ENCODE peak calls at places on chromosomes 5 and 9, in eight cellular contexts. P is uterus, U is GM12878, Z is astrocyte, Q is body of pancreas, E is AG04450, T is hepatocyte, B is heart right ventricle. A is an unnamed sample. For H3K27me3, the result is how much of the 10 kb centered on the place peaks cover.

GRCh38 chr5:181221105-181221791 is 1.8 kb upstream of the TRIM41 start:
- DNase-seq in P (no peak), U (peak), Z (no peak), Q (no peak), E (no peak), T (no peak), B (no peak), A (no peak)

GRCh38 chr9:115640887-115641286 is 512.7 kb upstream of the PAPPA start:
- DNase-seq in P (no peak), U (no peak), Z (peak), Q (no peak), E (peak), T (no peak), B (no peak), A (no peak)

GRCh38 chr9:127388037-127388855 is 8.7 kb upstream of the SLC2A8 start:
- DNase-seq in P (peak), U (peak), Z (peak), Q (no peak), E (peak), T (peak), B (no peak), A (no peak)

GRCh38 chr5:1545798-1546355 is 22.1 kb upstream of the LPCAT1 start:
- DNase-seq in P (no peak), U (no peak), Z (no peak), Q (no peak), E (no peak), T (no peak), B (no peak), A (no peak)

GRCh38 chr9:93976081-93976480 is 20.9 kb upstream of the BARX1 start:
- DNase-seq in P (no peak), U (no peak), Z (no peak), Q (no peak), E (no peak), T (no peak), B (no peak), A (no peak)

GRCh38 chr5:147017191-147017590 is 138.6 kb upstream of the PPP2R2B start:
- DNase-seq in P (no peak), U (no peak), Z (no peak), Q (no peak), E (no peak), T (no peak), B (no peak), A (no peak)

GRCh38 chr9:87771251-87772006 is 45.5 kb downstream of the CTSL start:
- DNase-seq in P (no peak), U (no peak), Z (no peak), Q (no peak), E (no peak), T (peak), B (peak), A (no peak)

GRCh38 chr5:16687898-16688297 is 71.1 kb upstream of the RETREG1 start:
- DNase-seq in P (no peak), U (no peak), Z (no peak), Q (no peak), E (no peak), T (no peak), B (no peak), A (no peak)

GRCh38 chr9:131395027-131395744 is 1.3 kb downstream of the PRRC2B start:
- DNase-seq in P (no peak), U (peak), Z (no peak), Q (peak), E (no peak), T (peak), B (no peak), A (no peak)

GRCh38 chr9:131394464-131395026 is 659 bp downstream of the PRRC2B start:
- DNase-seq in P (peak), U (no peak), Z (no peak), Q (peak), E (no peak), T (peak), B (peak), A (peak)

GRCh38 chr9:131397100-131397790 is 3.4 kb downstream of the PRRC2B start:
- DNase-seq in P (no peak), U (no peak), Z (peak), Q (no peak), E (no peak), T (peak), B (no peak), A (no peak)

GRCh38 chr9:131396626-131397025 is 2.7 kb downstream of the PRRC2B start:
- DNase-seq in P (no peak), U (no peak), Z (no peak), Q (no peak), E (no peak), T (peak), B (no peak), A (no peak)

DNA sequence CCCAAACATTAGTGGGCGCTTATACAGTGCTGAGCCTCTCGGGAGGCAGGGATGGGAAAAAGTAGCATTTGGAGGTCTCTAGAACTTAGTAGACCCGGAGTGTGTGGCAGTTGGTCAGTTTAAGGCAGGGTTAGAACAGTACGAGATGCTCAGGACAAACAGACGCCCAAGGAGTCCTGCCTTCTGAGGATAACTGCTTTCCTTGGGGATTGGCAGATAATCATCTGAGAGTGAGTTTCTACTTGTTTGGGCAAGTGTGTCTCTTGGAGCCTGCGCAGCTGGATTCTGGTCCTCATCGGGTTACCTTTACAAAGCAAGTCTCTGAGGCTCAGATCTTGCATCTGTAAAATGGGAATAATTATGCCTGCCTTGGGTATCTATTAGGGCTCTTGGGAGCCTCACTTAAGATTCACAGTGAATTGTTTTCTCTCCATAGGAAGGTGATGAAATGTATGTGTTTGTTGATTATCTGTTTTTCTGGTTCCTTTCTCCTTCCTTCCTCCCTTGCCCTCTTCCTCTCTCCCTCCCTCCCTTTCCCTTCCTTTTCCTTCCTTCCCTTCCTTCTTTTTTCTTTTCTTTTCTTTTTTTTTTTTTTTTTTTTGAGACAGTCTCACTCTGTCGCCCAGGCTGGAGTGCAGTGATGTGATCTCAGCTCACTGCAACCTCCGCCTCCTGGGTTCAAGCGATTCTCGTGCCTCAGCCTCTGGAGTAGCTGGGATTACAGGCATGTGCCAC is 2.0 kb downstream of the PRRC2B start:
- DNase-seq in P (no peak), U (no peak), Z (no peak), Q (no peak), E (no peak), T (no peak), B (no peak), A (no peak)
- TF ChIP-seq CTCF in P (no peak), U (no peak), Z (no peak), Q (no peak), E (peak), T (no peak), B (no peak), A (no peak)

GRCh38 chr5:72041643-72042042 is 65.6 kb upstream of the MAP1B start:
- DNase-seq in P (no peak), U (no peak), Z (no peak), Q (no peak), E (no peak), T (no peak), B (no peak), A (no peak)

GRCh38 chr5:72035831-72036230 is 71.4 kb upstream of the MAP1B start:
- DNase-seq in P (no peak), U (no peak), Z (no peak), Q (no peak), E (no peak), T (no peak), B (no peak), A (no peak)

GRCh38 chr5:72042097-72042496 is 65.2 kb upstream of the MAP1B start:
- DNase-seq in P (no peak), U (no peak), Z (no peak), Q (no peak), E (no peak), T (no peak), B (no peak), A (no peak)

GRCh38 chr5:72036951-72037350 is 70.3 kb upstream of the MAP1B start:
- DNase-seq in P (no peak), U (no peak), Z (peak), Q (no peak), E (no peak), T (no peak), B (no peak), A (peak)

GRCh38 chr5:72040513-72040912 is 66.8 kb upstream of the MAP1B start:
- DNase-seq in P (no peak), U (no peak), Z (no peak), Q (no peak), E (no peak), T (no peak), B (no peak), A (no peak)
- H3K27me3 ChIP-seq in P (under half), U (under half), Z (under half), Q (under half), E (under half), T (under half), B (under half), A (under half)

GRCh38 chr9:78213696-78214095 is 22.2 kb upstream of the CEP78 start:
- DNase-seq in P (no peak), U (no peak), Z (peak), Q (no peak), E (no peak), T (peak), B (no peak), A (peak)
- TF ChIP-seq CTCF in P (peak), U (peak), Z (peak), Q (no peak), E (peak), T (peak), B (peak), A (peak)

DNA sequence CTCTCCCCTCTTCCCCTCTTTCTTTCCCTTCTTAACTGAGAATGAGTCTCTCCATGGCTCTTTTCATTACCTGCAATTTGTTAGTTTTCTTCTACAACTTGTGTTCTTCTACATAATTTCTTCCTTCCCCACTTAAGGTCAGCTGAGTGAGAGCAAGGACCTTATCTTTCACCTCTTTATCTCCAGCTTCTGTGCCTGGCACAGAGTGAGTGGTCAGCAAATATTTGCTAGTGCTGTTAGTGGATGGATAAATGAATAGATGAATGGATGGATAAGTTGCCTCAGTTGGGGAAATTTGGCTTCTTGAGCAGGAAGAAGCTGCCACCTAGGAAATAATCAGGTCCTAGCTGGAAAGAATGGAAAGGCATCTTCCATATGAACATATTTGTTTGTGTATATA is 44.6 kb upstream of the PPARGC1B start:
- DNase-seq in P (no peak), U (no peak), Z (no peak), Q (no peak), E (no peak), T (no peak), B (no peak), A (no peak)
- H3K27me3 ChIP-seq in P (under half), U (under half), Z (half or more), Q (under half), E (half or more), T (under half), B (under half), A (under half)

GRCh38 chr9:123399803-123400378 is 43.9 kb downstream of the CRB2 start:
- DNase-seq in P (no peak), U (no peak), Z (no peak), Q (no peak), E (no peak), T (no peak), B (no peak), A (peak)
- TF ChIP-seq CTCF in P (no peak), U (peak), Z (peak), Q (peak), E (peak), T (peak), B (peak), A (peak)

GRCh38 chr9:78296893-78297671 is at the start of gene PSAT1:
- DNase-seq in P (peak), U (peak), Z (peak), Q (peak), E (peak), T (peak), B (peak), A (peak)
- H3K27me3 ChIP-seq in P (under half), U (under half), Z (under half), Q (under half), E (under half), T (under half), B (half or more), A (under half)

DNA sequence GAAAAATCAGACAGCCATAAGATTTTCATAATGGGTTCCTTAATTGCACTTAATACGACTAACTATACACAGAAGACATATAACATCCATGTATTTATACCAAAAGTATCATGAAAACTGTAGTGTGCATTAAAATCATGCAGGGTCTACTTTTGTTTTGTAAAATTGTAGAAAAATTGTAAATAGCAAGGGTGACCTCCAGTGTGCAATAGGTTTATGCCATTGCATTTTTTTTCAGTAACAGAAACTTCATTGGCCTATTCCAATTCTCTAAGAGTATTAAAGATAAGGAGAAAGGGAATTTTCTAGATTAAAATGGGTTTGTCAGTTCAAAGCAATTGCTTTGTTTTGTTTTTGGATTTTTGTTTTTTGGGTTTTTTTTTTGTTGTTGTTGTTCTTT is 307.5 kb downstream of the KIAA0825 start:
- DNase-seq in P (no peak), U (no peak), Z (no peak), Q (no peak), E (no peak), T (no peak), B (no peak), A (no peak)
- TF ChIP-seq CTCF in P (no peak), U (no peak), Z (no peak), Q (no peak), E (no peak), T (no peak), B (no peak), A (no peak)

GRCh38 chr9:135010363-135010860 is 77.1 kb upstream of the OLFM1 start:
- DNase-seq in P (no peak), U (no peak), Z (no peak), Q (no peak), E (no peak), T (no peak), B (no peak), A (no peak)
- H3K27me3 ChIP-seq in P (under half), U (under half), Z (under half), Q (under half), E (under half), T (under half), B (under half), A (under half)

DNA sequence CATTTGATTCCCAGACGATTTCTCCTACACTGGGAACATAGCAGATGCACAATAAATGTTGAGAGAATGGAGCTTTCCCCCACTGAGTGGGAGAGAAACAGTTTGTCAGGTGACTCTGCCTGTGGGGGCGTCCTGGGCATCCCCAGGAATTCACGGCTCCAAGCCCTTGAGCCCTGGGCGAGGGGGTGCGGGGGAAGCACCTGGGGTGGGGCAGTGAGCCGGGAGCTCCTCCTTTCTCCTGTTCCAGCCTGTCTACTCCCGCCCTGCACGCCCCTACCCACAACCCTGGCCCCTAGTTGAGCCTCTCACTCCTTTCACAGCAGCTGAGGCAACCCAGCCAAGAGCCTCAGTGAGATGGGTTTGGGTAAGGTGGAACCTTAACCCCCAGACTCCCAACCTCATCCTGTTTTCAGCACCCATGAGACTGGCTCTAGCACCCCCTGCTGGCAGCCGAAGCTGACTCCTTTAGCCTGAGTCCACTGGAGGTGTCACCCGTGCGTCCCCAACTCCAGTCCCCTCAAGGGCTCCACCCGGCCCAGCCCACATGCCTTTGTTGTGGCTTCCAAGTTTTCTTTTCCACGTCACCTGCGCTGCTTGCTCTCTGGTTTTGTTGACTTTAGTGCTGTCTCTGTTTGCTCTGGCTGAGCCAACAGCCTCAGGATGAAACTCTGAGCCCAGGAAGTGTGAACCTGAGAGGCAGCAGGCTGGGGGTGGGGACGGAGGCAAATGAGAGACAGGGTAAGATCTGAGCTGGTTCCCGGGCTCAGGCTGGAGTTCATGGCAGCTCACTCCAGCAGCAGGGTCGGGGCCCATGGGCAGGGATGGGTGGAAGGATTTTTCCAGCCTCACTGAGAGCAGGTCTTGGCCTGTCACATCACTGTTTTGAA is 13.0 kb upstream of the AQP7 start:
- DNase-seq in P (peak), U (peak), Z (no peak), Q (peak), E (no peak), T (peak), B (peak), A (peak)
- TF ChIP-seq CTCF in P (peak), U (peak), Z (peak), Q (peak), E (peak), T (peak), B (peak), A (peak)